ENCODE peak calls at places on chromosomes 1 and 21, in seven cellular contexts. V is bronchial epithelial cell, W is kidney, O is tibial artery, S is endodermal cell, G is BJ, Q is brain microvascular endothelial cell. E is an unnamed sample.

GRCh38 chr1:202131956-202132821 is 9.5 kb downstream of the GPR37L1 start:
- DNase-seq in V (peak; percentile 42), W (peak; percentile 92), O (peak; percentile 89), S (peak; percentile 55), G (no peak), Q (no peak), E (no peak)

GRCh38 chr21:35616090-35616489 is 444.2 kb downstream of the SETD4 start:
- DNase-seq in V (peak; percentile 76), W (no peak), O (no peak), S (no peak), G (peak; percentile 47), Q (peak; percentile 49), E (no peak)

GRCh38 chr1:168288311-168289052 is 7.8 kb downstream of the TBX19 start:
- DNase-seq in V (peak; percentile 61), W (no peak), O (no peak), S (no peak), G (no peak), Q (peak; percentile 75), E (no peak)

GRCh38 chr1:241387216-241387615 is 30.2 kb upstream of the RGS7 start:
- DNase-seq in V (no peak), W (no peak), O (no peak), S (no peak), G (no peak), Q (no peak), E (no peak)

GRCh38 chr1:167819849-167820683 is 93.9 kb downstream of the ADCY10 start:
- DNase-seq in V (peak; percentile 87), W (peak; percentile 95), O (peak; percentile 93), S (peak; percentile 93), G (peak; percentile 92), Q (peak; percentile 95), E (peak; percentile 98)

GRCh38 chr1:96815914-96816313 is 94.3 kb downstream of the PTBP2 start:
- DNase-seq in V (no peak), W (no peak), O (no peak), S (no peak), G (no peak), Q (no peak), E (no peak)

GRCh38 chr1:45574105-45574626 is 9.7 kb upstream of the NASP start:
- DNase-seq in V (no peak), W (no peak), O (no peak), S (peak; percentile 56), G (no peak), Q (no peak), E (no peak)

GRCh38 chr1:55848906-55849305 is 633.7 kb upstream of the USP24 start:
- DNase-seq in V (peak; percentile 27), W (no peak), O (no peak), S (peak; percentile 76), G (no peak), Q (peak; percentile 12), E (peak; percentile 28)

GRCh38 chr1:109502368-109502851 is 7.1 kb downstream of the AMIGO1 start:
- DNase-seq in V (no peak), W (no peak), O (no peak), S (no peak), G (no peak), Q (no peak), E (no peak)

GRCh38 chr1:63969461-63969893 is 195.7 kb downstream of the ROR1 start:
- DNase-seq in V (peak; percentile 57), W (no peak), O (no peak), S (no peak), G (no peak), Q (no peak), E (no peak)

GRCh38 chr21:42311160-42311559 is 4.0 kb downstream of the TFF3 start:
- DNase-seq in V (no peak), W (peak; percentile 68), O (no peak), S (no peak), G (no peak), Q (no peak), E (no peak)

GRCh38 chr21:34889537-34890257 is 159.4 kb downstream of the RUNX1 start:
- DNase-seq in V (peak; percentile 55), W (peak; percentile 93), O (peak; percentile 83), S (peak; percentile 87), G (no peak), Q (peak; percentile 63), E (peak; percentile 90)

GRCh38 chr21:42366292-42367010 is at the start of gene TFF1:
- DNase-seq in V (peak; percentile 45), W (no peak), O (no peak), S (no peak), G (no peak), Q (peak; percentile 32), E (no peak)

GRCh38 chr1:183894290-183894565 is 89.3 kb downstream of the RGL1 start:
- DNase-seq in V (no peak), W (no peak), O (no peak), S (no peak), G (no peak), Q (no peak), E (no peak)

GRCh38 chr1:27563407-27564263 is 40.3 kb downstream of the AHDC1 start:
- DNase-seq in V (no peak), W (peak; percentile 87), O (peak; percentile 93), S (no peak), G (no peak), Q (no peak), E (peak; percentile 75)

GRCh38 chr1:110196917-110197782 is 13.0 kb upstream of the KCNC4 start:
- DNase-seq in V (peak; percentile 65), W (peak; percentile 50), O (no peak), S (peak; percentile 78), G (no peak), Q (peak; percentile 18), E (peak; percentile 42)

GRCh38 chr1:163137556-163138265 is 65.0 kb downstream of the RGS5 start:
- DNase-seq in V (no peak), W (no peak), O (no peak), S (no peak), G (no peak), Q (no peak), E (no peak)

GRCh38 chr1:145871994-145872411 is 13.1 kb upstream of the PIAS3 start:
- DNase-seq in V (no peak), W (peak; percentile 79), O (peak; percentile 70), S (peak; percentile 83), G (no peak), Q (no peak), E (no peak)

GRCh38 chr1:40341509-40342380 is 24.7 kb upstream of the COL9A2 start:
- DNase-seq in V (no peak), W (no peak), O (no peak), S (no peak), G (no peak), Q (no peak), E (no peak)

GRCh38 chr1:85934531-85934930 is 222.0 kb downstream of the COL24A1 start:
- DNase-seq in V (no peak), W (no peak), O (no peak), S (no peak), G (no peak), Q (no peak), E (peak; percentile 50)

GRCh38 chr1:69791311-69791710 is 223.6 kb downstream of the LRRC7 start:
- DNase-seq in V (no peak), W (no peak), O (no peak), S (no peak), G (peak; percentile 8), Q (no peak), E (no peak)

GRCh38 chr1:176976236-176976635 is 188.3 kb downstream of the ASTN1 start:
- DNase-seq in V (no peak), W (no peak), O (no peak), S (no peak), G (no peak), Q (no peak), E (no peak)

GRCh38 chr1:155970531-155971167 is 7.7 kb downstream of the ARHGEF2 start:
- DNase-seq in V (no peak), W (peak; percentile 89), O (peak; percentile 91), S (no peak), G (no peak), Q (peak; percentile 71), E (peak; percentile 89)

GRCh38 chr21:31924548-31924947 is 51.7 kb downstream of the HUNK start:
- DNase-seq in V (no peak), W (no peak), O (no peak), S (peak; percentile 26), G (no peak), Q (no peak), E (no peak)

GRCh38 chr21:32481875-32482408 is 69.4 kb downstream of the EVA1C start:
- DNase-seq in V (peak; percentile 68), W (peak; percentile 16), O (no peak), S (no peak), G (no peak), Q (no peak), E (no peak)

GRCh38 chr21:35428489-35428888 is 379.4 kb upstream of the RUNX1 start:
- DNase-seq in V (no peak), W (no peak), O (peak; percentile 67), S (peak; percentile 68), G (no peak), Q (peak; percentile 39), E (no peak)

GRCh38 chr1:30514137-30514654 is 209.2 kb downstream of the MATN1 start:
- DNase-seq in V (no peak), W (no peak), O (no peak), S (peak; percentile 32), G (no peak), Q (no peak), E (no peak)

GRCh38 chr1:93374334-93375106 is 28.8 kb downstream of the DR1 start:
- DNase-seq in V (no peak), W (no peak), O (no peak), S (no peak), G (no peak), Q (no peak), E (no peak)

GRCh38 chr1:111204211-111204883 is 3.9 kb upstream of the DENND2D start:
- DNase-seq in V (no peak), W (peak; percentile 95), O (peak; percentile 71), S (no peak), G (no peak), Q (no peak), E (peak; percentile 33)

GRCh38 chr21:25963186-25963585 is 207.4 kb downstream of the APP start:
- DNase-seq in V (peak; percentile 84), W (no peak), O (no peak), S (no peak), G (no peak), Q (no peak), E (peak; percentile 51)

GRCh38 chr1:226002667-226003501 is 3.7 kb upstream of the SDE2 start:
- DNase-seq in V (peak; percentile 21), W (peak; percentile 85), O (peak; percentile 75), S (peak; percentile 97), G (no peak), Q (peak; percentile 27), E (peak; percentile 92)
- H3K4me3 ChIP-seq in V (no peak overlapping the region), W (no peak overlapping the region), O (no peak overlapping the region), S (no peak overlapping the region), G (no peak overlapping the region), Q (no peak overlapping the region), E (no peak overlapping the region)

GRCh38 chr1:160483505-160484185 is 39.4 kb downstream of the SLAMF6 start:
- DNase-seq in V (no peak), W (no peak), O (no peak), S (no peak), G (no peak), Q (no peak), E (no peak)
- H3K36me3 ChIP-seq in V (no peaks in the 10 kb centered on the region), W (no peaks in the 10 kb centered on the region), O (no peaks in the 10 kb centered on the region), S (no peaks in the 10 kb centered on the region), G (no peaks in the 10 kb centered on the region), Q (no peaks in the 10 kb centered on the region), E (no peaks in the 10 kb centered on the region)

GRCh38 chr21:14543983-14544382 is 2.1 kb downstream of the SAMSN1 start:
- DNase-seq in V (no peak), W (no peak), O (no peak), S (no peak), G (no peak), Q (no peak), E (no peak)
- H3K4me3 ChIP-seq in V (no peak overlapping the region), W (no peak overlapping the region), O (no peak overlapping the region), S (no peak overlapping the region), G (no peak overlapping the region), Q (no peak overlapping the region), E (no peak overlapping the region)

GRCh38 chr1:84489766-84490165 is 10.7 kb downstream of the RPF1 start:
- DNase-seq in V (no peak), W (no peak), O (no peak), S (no peak), G (no peak), Q (no peak), E (no peak)
- H3K36me3 ChIP-seq in V (peaks cover 6% of the 10 kb centered on the region), W (peaks cover 8% of the 10 kb centered on the region), O (peaks cover 22% of the 10 kb centered on the region), S (peaks cover 81% of the 10 kb centered on the region), G (peaks cover 8% of the 10 kb centered on the region), Q (peaks cover 13% of the 10 kb centered on the region), E (peaks cover 64% of the 10 kb centered on the region)